ENCODE peak calls at places on chromosomes 5 and 9, in four cellular contexts. Q is neural progenitor cell, I is kidney, K is GM23248. O is an unnamed sample.

GRCh38 chr9:114484854-114485443 is 20.3 kb downstream of the WHRN start:
- DNase-seq in Q (no peak), I (no peak), K (peak), O (no peak)

GRCh38 chr5:160938532-160938931 is 86.5 kb upstream of the ATP10B start:
- DNase-seq in Q (no peak), I (peak), K (no peak), O (no peak)

GRCh38 chr5:136135536-136135935 is 2.9 kb downstream of the SMAD5 start:
- DNase-seq in Q (no peak), I (no peak), K (peak), O (no peak)

GRCh38 chr9:131642496-131643083 is 97.3 kb downstream of the PRRT1B start:
- DNase-seq in Q (peak), I (no peak), K (no peak), O (no peak)

GRCh38 chr9:34591911-34592866 is 2.7 kb upstream of the CNTFR start:
- DNase-seq in Q (no peak), I (no peak), K (no peak), O (no peak)

GRCh38 chr5:150801117-150801927 is 22.8 kb downstream of the SMIM3 start:
- DNase-seq in Q (peak), I (no peak), K (peak), O (peak)

GRCh38 chr5:83589786-83590185 is 118.2 kb downstream of the VCAN start:
- DNase-seq in Q (no peak), I (no peak), K (no peak), O (no peak)

GRCh38 chr5:101440173-101440572 is 537.1 kb upstream of the ST8SIA4 start:
- DNase-seq in Q (no peak), I (no peak), K (no peak), O (no peak)

GRCh38 chr9:77013186-77013931 is 6.1 kb upstream of the FOXB2 start:
- DNase-seq in Q (peak), I (no peak), K (no peak), O (no peak)

GRCh38 chr5:31987985-31988710 is 186.0 kb downstream of the GOLPH3 start:
- DNase-seq in Q (no peak), I (no peak), K (peak), O (no peak)

GRCh38 chr5:50823568-50823967 is 157.1 kb downstream of the PARP8 start:
- DNase-seq in Q (no peak), I (no peak), K (no peak), O (no peak)

GRCh38 chr9:133534346-133535284 is at the start of gene ADAMTSL2:
- DNase-seq in Q (peak), I (peak), K (peak), O (peak)

GRCh38 chr5:179123491-179124328 is 63.5 kb downstream of the ZNF354C start:
- DNase-seq in Q (no peak), I (peak), K (no peak), O (peak)

GRCh38 chr9:18542837-18543405 is 69.0 kb downstream of the ADAMTSL1 start:
- DNase-seq in Q (no peak), I (no peak), K (peak), O (no peak)

GRCh38 chr5:132771559-132771998 is 5.5 kb downstream of the SEPTIN8 start:
- DNase-seq in Q (peak), I (no peak), K (peak), O (peak)

GRCh38 chr9:115642285-115642684 is 511.3 kb upstream of the PAPPA start:
- DNase-seq in Q (no peak), I (no peak), K (no peak), O (no peak)

GRCh38 chr9:90855208-90856000 is 53.8 kb downstream of the SYK start:
- DNase-seq in Q (no peak), I (no peak), K (no peak), O (no peak)

GRCh38 chr5:181198905-181199519 is 6.0 kb downstream of the TRIM7 start:
- DNase-seq in Q (no peak), I (no peak), K (no peak), O (no peak)

GRCh38 chr9:124411514-124412227 is 3.6 kb downstream of the PSMB7 start:
- DNase-seq in Q (no peak), I (no peak), K (peak), O (no peak)

GRCh38 chr5:1507457-1507856 is 16.3 kb downstream of the LPCAT1 start:
- DNase-seq in Q (no peak), I (peak), K (no peak), O (peak)

GRCh38 chr9:87599901-87600610 is 102.4 kb downstream of the DAPK1 start:
- DNase-seq in Q (no peak), I (no peak), K (peak), O (no peak)

GRCh38 chr5:178474562-178475184 is 115.5 kb downstream of the COL23A1 start:
- DNase-seq in Q (no peak), I (no peak), K (no peak), O (no peak)

GRCh38 chr5:174724484-174725260 is at the start of gene MSX2:
- DNase-seq in Q (peak), I (peak), K (peak), O (peak)

GRCh38 chr5:128764910-128765309 is 200.4 kb upstream of the SLC27A6 start:
- DNase-seq in Q (no peak), I (no peak), K (no peak), O (no peak)

GRCh38 chr5:176175101-176175852 is 62.9 kb upstream of the SIMC1 start:
- DNase-seq in Q (no peak), I (no peak), K (no peak), O (no peak)

GRCh38 chr5:176172246-176172645 is 66.0 kb upstream of the SIMC1 start:
- DNase-seq in Q (no peak), I (no peak), K (no peak), O (peak)

GRCh38 chr5:176171171-176171760 is 67.0 kb upstream of the SIMC1 start:
- DNase-seq in Q (peak), I (no peak), K (no peak), O (no peak)

GRCh38 chr5:176174345-176175025 is 63.7 kb upstream of the SIMC1 start:
- DNase-seq in Q (no peak), I (no peak), K (no peak), O (no peak)

GRCh38 chr5:176173647-176174046 is 64.6 kb upstream of the SIMC1 start:
- DNase-seq in Q (no peak), I (no peak), K (no peak), O (no peak)
- H3K9ac ChIP-seq in Q (no peak), I (no peak), K (no peak), O (no peak)

GRCh38 chr5:141511771-141512325 is 23.0 kb downstream of the PCDHGC5 start:
- DNase-seq in Q (no peak), I (no peak), K (no peak), O (no peak)

GRCh38 chr5:141514330-141515111 is 25.6 kb downstream of the PCDHGC5 start:
- DNase-seq in Q (peak), I (no peak), K (peak), O (peak)

GRCh38 chr5:141512390-141513020 is 23.6 kb downstream of the PCDHGC5 start:
- DNase-seq in Q (peak), I (peak), K (peak), O (peak)

GRCh38 chr5:141513627-141514329 is 24.9 kb downstream of the PCDHGC5 start:
- DNase-seq in Q (peak), I (peak), K (peak), O (peak)

GRCh38 chr5:141513021-141513626 is 24.2 kb downstream of the PCDHGC5 start:
- DNase-seq in Q (peak), I (peak), K (peak), O (peak)
- H3K27ac ChIP-seq in Q (peak), I (peak), K (peak), O (peak)

GRCh38 chr5:176446884-176447537 is 1.2 kb upstream of the FAF2 start:
- DNase-seq in Q (peak), I (no peak), K (peak), O (peak)
- H3K9ac ChIP-seq in Q (peak), I (peak), K (peak), O (peak)

GRCh38 chr9:85212209-85212608 is 529.5 kb downstream of the AGTPBP1 start:
- DNase-seq in Q (no peak), I (no peak), K (peak), O (no peak)
- H3K27ac ChIP-seq in Q (no peak), I (no peak), K (peak), O (no peak)

O was measured in endodermal cell.